ENCODE peak calls at places on chromosomes 1 and 21, in nine cellular contexts. One of them, this sample, is unnamed.

GRCh38 chr1:205240118-205240517 is 12.4 kb downstream of the TMCC2 start:
- DNase-seq in Panc1: no peak
- DNase-seq in fibroblast of mammary gland: no peak
- DNase-seq in NT2/D1: no peak
- DNase-seq in astrocyte of the spinal cord: no peak
- DNase-seq in aorta: no peak
- DNase-seq in WERI-Rb-1: peak
- DNase-seq in effector memory CD4-positive, alpha-beta T cell: no peak
- DNase-seq in brain microvascular endothelial cell: no peak
- DNase-seq in this sample: no peak

GRCh38 chr1:25672763-25673409 is 56.3 kb downstream of the MAN1C1 start:
- DNase-seq in Panc1: no peak
- DNase-seq in fibroblast of mammary gland: no peak
- DNase-seq in NT2/D1: no peak
- DNase-seq in astrocyte of the spinal cord: no peak
- DNase-seq in aorta: peak
- DNase-seq in WERI-Rb-1: no peak
- DNase-seq in effector memory CD4-positive, alpha-beta T cell: no peak
- DNase-seq in brain microvascular endothelial cell: no peak
- DNase-seq in this sample: no peak

GRCh38 chr1:161884475-161884874 is 118.4 kb downstream of the ATF6 start:
- DNase-seq in Panc1: no peak
- DNase-seq in fibroblast of mammary gland: peak
- DNase-seq in NT2/D1: no peak
- DNase-seq in astrocyte of the spinal cord: no peak
- DNase-seq in aorta: no peak
- DNase-seq in WERI-Rb-1: no peak
- DNase-seq in effector memory CD4-positive, alpha-beta T cell: no peak
- DNase-seq in brain microvascular endothelial cell: no peak
- DNase-seq in this sample: peak

GRCh38 chr1:232547938-232548484 is 81.9 kb downstream of the SIPA1L2 start:
- DNase-seq in Panc1: no peak
- DNase-seq in fibroblast of mammary gland: no peak
- DNase-seq in NT2/D1: no peak
- DNase-seq in astrocyte of the spinal cord: no peak
- DNase-seq in aorta: no peak
- DNase-seq in WERI-Rb-1: no peak
- DNase-seq in effector memory CD4-positive, alpha-beta T cell: no peak
- DNase-seq in brain microvascular endothelial cell: no peak
- DNase-seq in this sample: no peak

GRCh38 chr1:71081697-71082080 is 854 bp upstream of the ZRANB2 start:
- DNase-seq in Panc1: no peak
- DNase-seq in fibroblast of mammary gland: no peak
- DNase-seq in NT2/D1: no peak
- DNase-seq in astrocyte of the spinal cord: no peak
- DNase-seq in aorta: peak
- DNase-seq in WERI-Rb-1: peak
- DNase-seq in effector memory CD4-positive, alpha-beta T cell: no peak
- DNase-seq in brain microvascular endothelial cell: no peak
- DNase-seq in this sample: no peak

GRCh38 chr21:18251065-18251464 is 6.4 kb downstream of the CHODL start:
- DNase-seq in Panc1: no peak
- DNase-seq in fibroblast of mammary gland: no peak
- DNase-seq in NT2/D1: no peak
- DNase-seq in astrocyte of the spinal cord: no peak
- DNase-seq in aorta: no peak
- DNase-seq in WERI-Rb-1: no peak
- DNase-seq in effector memory CD4-positive, alpha-beta T cell: no peak
- DNase-seq in brain microvascular endothelial cell: no peak
- DNase-seq in this sample: no peak

GRCh38 chr1:108785880-108786279 is 39.4 kb downstream of the STXBP3 start:
- DNase-seq in Panc1: no peak
- DNase-seq in fibroblast of mammary gland: no peak
- DNase-seq in NT2/D1: no peak
- DNase-seq in astrocyte of the spinal cord: no peak
- DNase-seq in aorta: no peak
- DNase-seq in WERI-Rb-1: no peak
- DNase-seq in effector memory CD4-positive, alpha-beta T cell: no peak
- DNase-seq in brain microvascular endothelial cell: no peak
- DNase-seq in this sample: no peak

GRCh38 chr1:226723640-226724532 is 15.2 kb downstream of the ITPKB start:
- DNase-seq in Panc1: no peak
- DNase-seq in fibroblast of mammary gland: peak
- DNase-seq in NT2/D1: peak
- DNase-seq in astrocyte of the spinal cord: peak
- DNase-seq in aorta: no peak
- DNase-seq in WERI-Rb-1: no peak
- DNase-seq in effector memory CD4-positive, alpha-beta T cell: no peak
- DNase-seq in brain microvascular endothelial cell: peak
- DNase-seq in this sample: no peak

GRCh38 chr1:205588691-205589445 is 42.9 kb downstream of the ELK4 start:
- DNase-seq in Panc1: no peak
- DNase-seq in fibroblast of mammary gland: peak
- DNase-seq in NT2/D1: peak
- DNase-seq in astrocyte of the spinal cord: peak
- DNase-seq in aorta: peak
- DNase-seq in WERI-Rb-1: peak
- DNase-seq in effector memory CD4-positive, alpha-beta T cell: no peak
- DNase-seq in brain microvascular endothelial cell: peak
- DNase-seq in this sample: no peak

GRCh38 chr1:63322944-63323865 is 838 bp downstream of the FOXD3 start:
- DNase-seq in Panc1: no peak
- DNase-seq in fibroblast of mammary gland: peak
- DNase-seq in NT2/D1: no peak
- DNase-seq in astrocyte of the spinal cord: no peak
- DNase-seq in aorta: no peak
- DNase-seq in WERI-Rb-1: peak
- DNase-seq in effector memory CD4-positive, alpha-beta T cell: peak
- DNase-seq in brain microvascular endothelial cell: no peak
- DNase-seq in this sample: no peak

GRCh38 chr1:64073705-64074104 is 129.7 kb upstream of the UBE2U start:
- DNase-seq in Panc1: no peak
- DNase-seq in fibroblast of mammary gland: peak
- DNase-seq in NT2/D1: peak
- DNase-seq in astrocyte of the spinal cord: no peak
- DNase-seq in aorta: no peak
- DNase-seq in WERI-Rb-1: peak
- DNase-seq in effector memory CD4-positive, alpha-beta T cell: no peak
- DNase-seq in brain microvascular endothelial cell: no peak
- DNase-seq in this sample: no peak

GRCh38 chr1:98327151-98327918 is 334.2 kb upstream of the SNX7 start:
- DNase-seq in Panc1: no peak
- DNase-seq in fibroblast of mammary gland: peak
- DNase-seq in NT2/D1: no peak
- DNase-seq in astrocyte of the spinal cord: peak
- DNase-seq in aorta: no peak
- DNase-seq in WERI-Rb-1: peak
- DNase-seq in effector memory CD4-positive, alpha-beta T cell: no peak
- DNase-seq in brain microvascular endothelial cell: peak
- DNase-seq in this sample: no peak

GRCh38 chr1:168609133-168609715 is 32.8 kb downstream of the XCL1 start:
- DNase-seq in Panc1: no peak
- DNase-seq in fibroblast of mammary gland: peak
- DNase-seq in NT2/D1: no peak
- DNase-seq in astrocyte of the spinal cord: peak
- DNase-seq in aorta: peak
- DNase-seq in WERI-Rb-1: no peak
- DNase-seq in effector memory CD4-positive, alpha-beta T cell: no peak
- DNase-seq in brain microvascular endothelial cell: peak
- DNase-seq in this sample: no peak

GRCh38 chr1:42433324-42433860 is 22.4 kb downstream of the ZMYND12 start:
- DNase-seq in Panc1: no peak
- DNase-seq in fibroblast of mammary gland: no peak
- DNase-seq in NT2/D1: no peak
- DNase-seq in astrocyte of the spinal cord: no peak
- DNase-seq in aorta: no peak
- DNase-seq in WERI-Rb-1: no peak
- DNase-seq in effector memory CD4-positive, alpha-beta T cell: no peak
- DNase-seq in brain microvascular endothelial cell: no peak
- DNase-seq in this sample: no peak

DNA sequence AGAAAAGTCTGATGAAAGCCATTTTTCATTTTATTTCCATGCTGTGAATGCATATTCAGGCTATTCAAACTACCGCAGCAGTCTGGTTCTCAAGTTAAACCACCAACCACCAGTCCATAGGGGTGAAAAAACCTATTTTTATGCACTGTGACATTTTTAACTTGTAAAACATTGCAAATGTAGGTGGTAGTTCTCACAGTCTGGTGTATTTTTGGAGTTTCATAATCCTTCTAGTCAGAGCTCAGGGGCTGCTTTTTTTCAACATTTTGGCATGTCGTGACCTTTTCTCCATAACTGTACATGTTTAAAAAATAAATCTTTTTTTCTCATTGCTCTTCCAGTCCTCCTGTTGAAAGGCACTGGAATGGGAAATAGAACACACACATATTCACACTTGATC is 907.6 kb upstream of the ADGRL2 start:
- DNase-seq in Panc1: no peak
- DNase-seq in fibroblast of mammary gland: peak
- DNase-seq in NT2/D1: no peak
- DNase-seq in astrocyte of the spinal cord: no peak
- DNase-seq in aorta: no peak
- DNase-seq in WERI-Rb-1: no peak
- DNase-seq in effector memory CD4-positive, alpha-beta T cell: no peak
- DNase-seq in brain microvascular endothelial cell: no peak
- DNase-seq in this sample: no peak
- H3K4me3 ChIP-seq in Panc1: no peak
- H3K4me3 ChIP-seq in fibroblast of mammary gland: no peak
- H3K4me3 ChIP-seq in NT2/D1: no peak
- H3K4me3 ChIP-seq in astrocyte of the spinal cord: no peak
- H3K4me3 ChIP-seq in aorta: no peak
- H3K4me3 ChIP-seq in WERI-Rb-1: no peak
- H3K4me3 ChIP-seq in effector memory CD4-positive, alpha-beta T cell: no peak
- H3K4me3 ChIP-seq in brain microvascular endothelial cell: no peak
- H3K4me3 ChIP-seq in this sample: no peak

DNA sequence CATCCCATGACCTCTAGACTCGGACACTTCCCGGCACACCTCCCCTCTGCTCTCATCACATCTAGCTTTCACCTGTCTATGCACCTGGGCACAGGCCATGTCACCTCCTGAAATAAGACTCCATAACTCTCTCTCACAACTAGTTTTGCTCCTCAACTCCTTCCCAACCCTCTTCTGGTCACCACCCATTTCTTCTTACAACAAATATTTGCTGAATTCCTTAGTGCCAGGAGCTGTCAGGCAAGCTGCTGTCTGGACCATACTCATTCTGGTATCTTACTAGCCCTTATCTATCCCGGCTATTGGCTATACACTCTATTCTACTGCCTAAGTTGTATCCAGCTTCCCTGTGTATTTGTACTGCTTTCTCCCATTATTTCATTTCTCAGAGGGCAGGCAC is 49.1 kb downstream of the LRRC71 start:
- DNase-seq in Panc1: no peak
- DNase-seq in fibroblast of mammary gland: no peak
- DNase-seq in NT2/D1: no peak
- DNase-seq in astrocyte of the spinal cord: no peak
- DNase-seq in aorta: no peak
- DNase-seq in WERI-Rb-1: no peak
- DNase-seq in effector memory CD4-positive, alpha-beta T cell: no peak
- DNase-seq in brain microvascular endothelial cell: no peak
- DNase-seq in this sample: no peak
- H3K4me3 ChIP-seq in Panc1: no peak
- H3K4me3 ChIP-seq in fibroblast of mammary gland: no peak
- H3K4me3 ChIP-seq in NT2/D1: no peak
- H3K4me3 ChIP-seq in astrocyte of the spinal cord: no peak
- H3K4me3 ChIP-seq in aorta: no peak
- H3K4me3 ChIP-seq in WERI-Rb-1: no peak
- H3K4me3 ChIP-seq in effector memory CD4-positive, alpha-beta T cell: no peak
- H3K4me3 ChIP-seq in brain microvascular endothelial cell: no peak
- H3K4me3 ChIP-seq in this sample: no peak

GRCh38 chr1:16980473-16981268 is at the start of gene MFAP2:
- DNase-seq in Panc1: no peak
- DNase-seq in fibroblast of mammary gland: peak
- DNase-seq in NT2/D1: no peak
- DNase-seq in astrocyte of the spinal cord: peak
- DNase-seq in aorta: no peak
- DNase-seq in WERI-Rb-1: no peak
- DNase-seq in effector memory CD4-positive, alpha-beta T cell: no peak
- DNase-seq in brain microvascular endothelial cell: no peak
- DNase-seq in this sample: no peak

GRCh38 chr1:16977377-16977776 is 3.0 kb downstream of the MFAP2 start:
- DNase-seq in Panc1: no peak
- DNase-seq in fibroblast of mammary gland: no peak
- DNase-seq in NT2/D1: no peak
- DNase-seq in astrocyte of the spinal cord: no peak
- DNase-seq in aorta: no peak
- DNase-seq in WERI-Rb-1: no peak
- DNase-seq in effector memory CD4-positive, alpha-beta T cell: no peak
- DNase-seq in brain microvascular endothelial cell: no peak
- DNase-seq in this sample: no peak

GRCh38 chr1:16978139-16978538 is 2.3 kb downstream of the MFAP2 start:
- DNase-seq in Panc1: no peak
- DNase-seq in fibroblast of mammary gland: no peak
- DNase-seq in NT2/D1: no peak
- DNase-seq in astrocyte of the spinal cord: no peak
- DNase-seq in aorta: no peak
- DNase-seq in WERI-Rb-1: no peak
- DNase-seq in effector memory CD4-positive, alpha-beta T cell: no peak
- DNase-seq in brain microvascular endothelial cell: no peak
- DNase-seq in this sample: no peak

GRCh38 chr1:16979475-16980327 is 719 bp downstream of the MFAP2 start:
- DNase-seq in Panc1: no peak
- DNase-seq in fibroblast of mammary gland: peak
- DNase-seq in NT2/D1: no peak
- DNase-seq in astrocyte of the spinal cord: peak
- DNase-seq in aorta: no peak
- DNase-seq in WERI-Rb-1: no peak
- DNase-seq in effector memory CD4-positive, alpha-beta T cell: no peak
- DNase-seq in brain microvascular endothelial cell: no peak
- DNase-seq in this sample: no peak

GRCh38 chr1:16978589-16979474 is 1.6 kb downstream of the MFAP2 start:
- DNase-seq in Panc1: no peak
- DNase-seq in fibroblast of mammary gland: peak
- DNase-seq in NT2/D1: no peak
- DNase-seq in astrocyte of the spinal cord: peak
- DNase-seq in aorta: peak
- DNase-seq in WERI-Rb-1: no peak
- DNase-seq in effector memory CD4-positive, alpha-beta T cell: no peak
- DNase-seq in brain microvascular endothelial cell: peak
- DNase-seq in this sample: no peak
- H3K4me3 ChIP-seq in Panc1: peak
- H3K4me3 ChIP-seq in fibroblast of mammary gland: peak
- H3K4me3 ChIP-seq in NT2/D1: peak
- H3K4me3 ChIP-seq in astrocyte of the spinal cord: peak
- H3K4me3 ChIP-seq in aorta: no peak
- H3K4me3 ChIP-seq in WERI-Rb-1: no peak
- H3K4me3 ChIP-seq in effector memory CD4-positive, alpha-beta T cell: no peak
- H3K4me3 ChIP-seq in brain microvascular endothelial cell: peak
- H3K4me3 ChIP-seq in this sample: no peak

DNA sequence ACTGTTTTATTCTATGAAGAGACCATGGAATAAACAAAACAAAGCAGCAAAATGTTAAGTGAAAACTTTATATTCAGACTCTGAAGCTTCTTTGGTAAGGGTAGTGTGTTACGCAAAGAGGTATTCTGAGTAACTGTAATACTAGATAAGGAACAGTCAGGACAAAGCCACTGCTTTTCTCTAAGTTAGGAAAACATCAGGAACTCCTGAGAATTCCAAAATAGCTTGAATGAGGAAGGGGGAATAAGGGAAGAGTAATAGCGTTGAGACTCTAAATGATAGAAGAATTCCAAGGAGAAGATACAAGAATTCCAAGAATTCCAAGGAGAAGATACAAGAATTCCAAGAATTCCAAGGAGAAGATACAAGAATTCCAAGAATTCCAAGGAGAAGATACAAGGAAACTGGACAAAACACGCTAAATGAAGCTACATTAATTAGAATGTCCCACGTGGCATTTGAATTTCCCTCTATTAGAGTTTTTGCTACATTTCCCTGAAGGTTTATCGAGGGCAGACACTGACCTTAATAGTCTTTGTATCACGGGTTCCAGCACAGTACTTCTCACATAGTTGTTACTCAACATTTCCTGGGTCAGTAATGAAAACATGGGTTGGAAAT is 71.5 kb downstream of the SMYD3 start:
- DNase-seq in Panc1: no peak
- DNase-seq in fibroblast of mammary gland: peak
- DNase-seq in NT2/D1: no peak
- DNase-seq in astrocyte of the spinal cord: no peak
- DNase-seq in aorta: no peak
- DNase-seq in WERI-Rb-1: no peak
- DNase-seq in effector memory CD4-positive, alpha-beta T cell: no peak
- DNase-seq in brain microvascular endothelial cell: peak
- DNase-seq in this sample: no peak
- H3K4me3 ChIP-seq in Panc1: no peak
- H3K4me3 ChIP-seq in fibroblast of mammary gland: no peak
- H3K4me3 ChIP-seq in NT2/D1: no peak
- H3K4me3 ChIP-seq in astrocyte of the spinal cord: no peak
- H3K4me3 ChIP-seq in aorta: no peak
- H3K4me3 ChIP-seq in WERI-Rb-1: no peak
- H3K4me3 ChIP-seq in effector memory CD4-positive, alpha-beta T cell: no peak
- H3K4me3 ChIP-seq in brain microvascular endothelial cell: no peak
- H3K4me3 ChIP-seq in this sample: no peak